ENCODE peak calls at places on chromosome 16, in five cellular contexts. P is neural progenitor cell, B is AG09309, K is testis, T is GM12865. V is an unnamed sample.

GRCh38 chr16:30603945-30604315 is 6.3 kb downstream of the ZNF689 start:
- DNase-seq in T (no peak), B (no peak), K (no peak), P (no peak), V (no peak)

GRCh38 chr16:75996491-75996890 is 270.2 kb upstream of the CPHXL start:
- DNase-seq in P (no peak), B (no peak), K (no peak), T (peak), V (no peak)

GRCh38 chr16:67040906-67041305 is 12.0 kb downstream of the CBFB start:
- DNase-seq in T (no peak), K (no peak), P (no peak), B (no peak), V (no peak)

GRCh38 chr16:64364894-64365293 is 757.0 kb downstream of the CDH11 start:
- DNase-seq in T (no peak), K (no peak), B (no peak), P (no peak), V (no peak)

GRCh38 chr16:58024673-58025350 is 742 bp upstream of the MMP15 start:
- DNase-seq in P (peak), K (peak), B (no peak), T (peak), V (no peak)

GRCh38 chr16:5020551-5020950 is 13.2 kb downstream of the NAGPA start:
- DNase-seq in T (no peak), K (no peak), P (no peak), B (no peak), V (no peak)

GRCh38 chr16:88456356-88457292 is 3.5 kb downstream of the ZFPM1 start:
- DNase-seq in B (no peak), T (no peak), P (no peak), K (no peak), V (no peak)

GRCh38 chr16:83136924-83137323 is 510.2 kb downstream of the CDH13 start:
- DNase-seq in P (no peak), B (no peak), T (no peak), K (no peak), V (no peak)

GRCh38 chr16:3054965-3055733 is 8.8 kb downstream of the MMP25 start:
- DNase-seq in P (no peak), B (no peak), K (no peak), T (peak), V (no peak)

GRCh38 chr16:59971264-59971663 is 1237.1 kb upstream of the GOT2 start:
- DNase-seq in B (no peak), K (no peak), T (no peak), P (no peak), V (no peak)

GRCh38 chr16:4116328-4117249 is at the start of gene ADCY9:
- DNase-seq in P (peak), T (peak), B (no peak), K (peak), V (no peak)

GRCh38 chr16:77898671-77899211 is 110.4 kb downstream of the VAT1L start:
- DNase-seq in K (no peak), B (peak), P (no peak), T (no peak), V (peak)

GRCh38 chr16:20886320-20886719 is 13.8 kb downstream of the DCUN1D3 start:
- DNase-seq in K (no peak), T (no peak), B (no peak), P (no peak), V (no peak)

GRCh38 chr16:14309906-14310305 is 238.8 kb downstream of the MRTFB start:
- DNase-seq in B (no peak), P (no peak), T (peak), K (no peak), V (no peak)

GRCh38 chr16:1152123-1152638 is 725 bp upstream of the CACNA1H start:
- DNase-seq in T (no peak), P (peak), B (no peak), K (no peak), V (no peak)

GRCh38 chr16:85718682-85719081 is 29.9 kb upstream of the GINS2 start:
- DNase-seq in P (peak), K (no peak), T (peak), B (no peak), V (no peak)
- TF ChIP-seq CTCF in P (peak), K (no peak), T (peak), B (peak), V (peak)

GRCh38 chr16:69654280-69654931 is 72.0 kb downstream of the NQO1 start:
- DNase-seq in T (no peak), P (no peak), K (no peak), B (no peak), V (no peak)

GRCh38 chr16:69647020-69647419 is 79.3 kb downstream of the NQO1 start:
- DNase-seq in T (no peak), B (no peak), K (no peak), P (no peak), V (no peak)

GRCh38 chr16:69651217-69651616 is 75.1 kb downstream of the NQO1 start:
- DNase-seq in B (no peak), K (no peak), T (no peak), P (no peak), V (no peak)
- TF ChIP-seq CTCF in B (no peak), K (no peak), T (no peak), P (no peak), V (no peak)

GRCh38 chr16:19396555-19397011 is 21.1 kb upstream of the TMC5 start:
- DNase-seq in P (no peak), K (no peak), T (no peak), B (no peak), V (no peak)

DNA sequence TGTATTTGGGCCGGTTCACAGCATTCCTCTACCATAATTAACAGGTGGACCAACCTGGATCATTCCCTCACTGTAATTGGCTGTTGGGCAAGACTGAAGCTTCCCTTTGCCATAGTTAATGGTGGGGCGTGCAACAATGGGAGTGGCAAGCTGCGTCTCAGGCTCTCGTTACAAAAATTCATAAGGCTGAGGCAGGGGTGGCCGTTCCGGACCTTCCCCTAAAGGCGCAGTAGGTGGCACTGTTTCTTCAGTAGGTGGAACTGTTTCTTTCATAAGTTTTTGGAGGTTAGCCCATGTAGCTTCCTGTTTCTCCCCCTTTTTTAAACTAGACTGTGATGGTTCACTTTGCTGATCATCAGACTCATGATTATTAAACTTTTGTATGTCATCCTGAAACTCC is 17.0 kb upstream of the TMC5 start:
- DNase-seq in P (no peak), T (peak), B (no peak), K (no peak), V (no peak)
- TF ChIP-seq CTCF in P (peak), T (peak), B (no peak), K (no peak), V (no peak)

DNA sequence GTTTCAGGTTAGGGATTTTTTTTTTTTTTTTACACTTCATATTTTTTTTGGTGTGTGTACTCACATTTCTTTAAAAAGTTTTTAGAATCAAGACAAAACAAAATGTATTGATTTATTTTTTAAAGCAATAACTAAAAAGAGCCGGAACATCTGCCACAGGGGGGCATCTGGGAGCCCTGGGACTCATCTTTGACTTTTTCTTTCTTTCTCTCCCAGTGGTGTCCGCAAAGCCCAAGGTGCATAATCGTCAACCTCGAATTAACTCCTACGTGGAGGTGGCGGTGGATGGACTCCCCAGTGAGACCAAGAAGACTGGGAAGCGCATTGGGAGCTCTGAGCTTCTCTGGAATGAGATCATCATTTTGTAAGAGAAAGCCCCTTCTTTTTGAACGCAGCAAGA is 36.3 kb downstream of the WWP2 start:
- DNase-seq in B (no peak), P (peak), K (peak), T (no peak), V (no peak)
- TF ChIP-seq CTCF in B (peak), P (peak), K (peak), T (no peak), V (peak)

DNA sequence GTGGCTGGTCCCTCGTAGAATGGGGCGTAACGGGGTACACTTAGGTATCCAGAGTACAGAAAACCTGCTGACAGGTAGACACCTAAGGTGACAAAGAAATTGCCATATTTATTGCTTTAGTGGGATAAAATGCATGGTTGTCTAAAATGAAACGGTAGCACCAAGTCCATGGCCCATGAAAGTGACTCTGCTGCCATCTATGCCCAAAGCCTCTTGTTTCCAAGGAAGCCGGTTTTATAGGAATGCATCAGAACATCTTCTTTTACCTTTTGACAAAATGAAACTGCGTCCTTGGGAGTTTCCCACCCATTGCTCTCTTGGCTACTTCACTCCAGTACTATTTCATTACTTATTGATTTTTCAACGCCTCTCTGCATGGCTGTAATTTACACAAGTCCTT is 151.3 kb upstream of the ZFHX3 start:
- DNase-seq in T (no peak), P (no peak), K (no peak), B (no peak), V (no peak)
- TF ChIP-seq CTCF in T (no peak), P (no peak), K (no peak), B (no peak), V (no peak)

DNA sequence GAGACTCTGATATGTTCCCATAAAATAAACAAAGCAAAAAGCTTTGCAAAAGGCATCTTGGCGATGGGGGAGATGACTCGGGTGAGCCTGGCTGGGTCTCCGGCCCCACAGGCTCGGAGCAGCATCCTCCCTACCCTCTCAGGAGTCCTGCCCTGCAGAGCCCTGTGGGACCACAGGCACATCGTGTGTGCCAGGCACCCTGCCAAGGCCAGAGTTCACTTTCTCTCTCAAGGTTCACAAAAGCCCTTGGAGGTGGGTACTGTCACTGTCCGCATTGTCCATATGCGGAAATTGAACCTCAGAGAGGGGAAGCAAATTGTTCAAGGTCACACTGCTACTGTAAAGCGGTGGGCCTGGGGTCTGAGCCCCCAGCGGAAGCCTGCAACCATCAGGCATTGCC is 48.5 kb downstream of the CRISPLD2 start:
- DNase-seq in B (no peak), T (no peak), K (no peak), P (no peak), V (no peak)
- TF ChIP-seq CTCF in B (no peak), T (no peak), K (no peak), P (no peak), V (no peak)

DNA sequence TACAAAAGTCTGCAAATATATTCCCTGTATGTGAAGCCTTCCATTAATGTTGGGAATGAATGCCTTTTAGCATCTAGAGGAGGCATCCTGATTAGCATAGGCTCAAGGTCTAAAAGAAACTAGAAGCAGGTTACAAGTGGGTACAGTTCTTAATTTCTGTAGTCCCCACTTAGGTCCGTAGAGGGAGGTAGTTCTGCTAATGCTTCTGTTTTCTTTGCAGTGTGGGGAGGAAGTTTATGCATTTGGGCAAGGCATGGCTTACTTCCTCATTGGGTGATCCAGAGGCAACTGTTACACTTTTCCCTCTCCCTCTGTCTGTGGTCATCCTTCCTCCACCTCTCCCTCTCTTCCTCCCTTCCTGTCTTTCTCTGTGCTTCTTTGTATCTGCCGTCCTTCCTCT is 108.4 kb upstream of the ZKSCAN2 start:
- DNase-seq in K (no peak), P (no peak), B (no peak), T (no peak), V (no peak)
- TF ChIP-seq CTCF in K (no peak), P (peak), B (no peak), T (no peak), V (no peak)

GRCh38 chr16:81700780-81701165 is 78.3 kb upstream of the PLCG2 start:
- DNase-seq in B (no peak), K (no peak), T (no peak), P (no peak), V (no peak)
- TF ChIP-seq CTCF in B (no peak), K (no peak), T (no peak), P (no peak), V (no peak)

GRCh38 chr16:10385725-10386516 is at the start of gene ATF7IP2:
- DNase-seq in K (peak), B (no peak), T (peak), P (peak), V (peak)
- TF ChIP-seq CTCF in K (no peak), B (no peak), T (no peak), P (no peak), V (no peak)

GRCh38 chr16:81900014-81900413 is 111.3 kb downstream of the SDR42E1 start:
- DNase-seq in B (no peak), T (no peak), P (no peak), K (no peak), V (no peak)
- TF ChIP-seq CTCF in B (no peak), T (no peak), P (no peak), K (no peak), V (no peak)